ENCODE peak calls at places on chromosomes 5 and 9, in ten cellular contexts. D is GM20000; R is WTC11; Q is transverse colon; V is neural crest cell; J is dorsolateral prefrontal cortex; A is WERI-Rb-1; H is fibroblast of the aortic adventitia; S is PC-3; Y is activated CD8-positive, alpha-beta T cell treated with anti-CD3 and anti-CD28 coated beads for 36 hours. G is an unnamed sample.

GRCh38 chr5:96885518-96886338 is 9.4 kb downstream of the ERAP2 start:
- DNase-seq in J (no peak), A (no peak), D (peak), S (no peak), Y (peak), H (no peak), Q (no peak), R (no peak), V (no peak), G (no peak)

GRCh38 chr5:2093859-2094615 is 211.3 kb upstream of the IRX4 start:
- DNase-seq in H (peak), S (peak), J (no peak), V (no peak), Y (no peak), D (no peak), Q (no peak), R (no peak), A (no peak), G (no peak)

GRCh38 chr9:3497406-3497805 is 28.4 kb downstream of the RFX3 start:
- DNase-seq in A (no peak), Q (no peak), Y (no peak), H (peak), J (no peak), R (no peak), V (no peak), S (no peak), D (no peak), G (no peak)

GRCh38 chr9:36150529-36151305 is 14.2 kb downstream of the GLIPR2 start:
- DNase-seq in H (no peak), R (no peak), D (no peak), V (no peak), S (no peak), A (no peak), J (no peak), Y (no peak), Q (no peak), G (no peak)

GRCh38 chr5:78671609-78672008 is 23.0 kb upstream of the LHFPL2 start:
- DNase-seq in H (peak), V (no peak), J (no peak), S (peak), A (no peak), Y (no peak), Q (peak), D (no peak), R (no peak), G (no peak)

GRCh38 chr5:142670811-142671210 is 15.1 kb downstream of the FGF1 start:
- DNase-seq in H (no peak), Y (no peak), D (no peak), Q (no peak), A (no peak), J (no peak), V (no peak), S (no peak), R (no peak), G (no peak)

GRCh38 chr9:133524679-133525228 is at the start of gene MYMK:
- DNase-seq in A (no peak), Y (no peak), D (no peak), V (no peak), J (no peak), Q (no peak), R (no peak), S (no peak), H (no peak), G (no peak)

GRCh38 chr5:144189800-144190429 is 19.2 kb downstream of the KCTD16 start:
- DNase-seq in Y (peak), A (no peak), J (no peak), V (no peak), D (peak), H (peak), S (peak), R (no peak), Q (peak), G (no peak)

GRCh38 chr9:99967457-99967856 is 61.0 kb downstream of the STX17 start:
- DNase-seq in J (no peak), D (no peak), H (no peak), Y (no peak), S (no peak), Q (no peak), V (no peak), R (no peak), A (no peak), G (no peak)

GRCh38 chr5:135747824-135748223 is 86.6 kb upstream of the SLC25A48 start:
- DNase-seq in R (no peak), S (no peak), H (no peak), D (no peak), V (no peak), Y (no peak), A (peak), Q (no peak), J (no peak), G (no peak)

GRCh38 chr5:135745897-135746500 is 88.5 kb upstream of the SLC25A48 start:
- DNase-seq in Q (no peak), J (no peak), R (peak), D (no peak), H (no peak), Y (no peak), V (no peak), S (no peak), A (peak), G (no peak)

GRCh38 chr5:135753990-135754389 is 80.5 kb upstream of the SLC25A48 start:
- DNase-seq in V (no peak), J (no peak), H (no peak), S (no peak), A (no peak), Q (no peak), R (no peak), Y (no peak), D (no peak), G (no peak)

DNA sequence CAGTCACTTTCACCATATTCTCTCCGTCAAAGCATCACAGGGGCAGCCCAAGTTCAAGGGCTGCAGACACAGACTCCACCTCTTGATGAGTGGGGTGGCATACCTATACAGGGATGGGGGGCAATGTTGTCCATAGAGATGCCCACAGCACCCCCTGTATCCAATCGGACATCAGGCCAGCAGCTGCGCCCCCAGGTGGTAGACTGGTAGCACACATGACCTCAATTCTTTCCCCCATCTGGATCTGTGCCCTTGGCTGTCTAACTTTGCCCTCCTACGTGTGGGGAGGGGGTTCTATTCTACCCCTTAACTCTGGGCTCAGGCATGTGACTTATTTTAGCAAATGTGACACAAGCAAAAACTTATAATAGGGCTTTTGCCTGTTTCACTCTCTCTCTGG is 84.0 kb upstream of the SLC25A48 start:
- DNase-seq in Q (no peak), A (no peak), S (no peak), H (no peak), J (no peak), V (no peak), Y (no peak), R (peak), D (no peak), G (no peak)
- TF ChIP-seq CTCF in Q (no peak), A (peak), S (peak), H (no peak), J (no peak), V (peak), Y (no peak), R (no peak), D (no peak), G (no peak)

GRCh38 chr5:82799346-82800077 is 277.7 kb downstream of the TMEM167A start:
- DNase-seq in D (no peak), A (no peak), J (no peak), H (no peak), S (no peak), Q (no peak), Y (no peak), R (no peak), V (no peak), G (no peak)
- TF ChIP-seq CTCF in D (no peak), A (no peak), J (no peak), H (no peak), S (peak), Q (no peak), Y (no peak), R (no peak), V (peak), G (no peak)

DNA sequence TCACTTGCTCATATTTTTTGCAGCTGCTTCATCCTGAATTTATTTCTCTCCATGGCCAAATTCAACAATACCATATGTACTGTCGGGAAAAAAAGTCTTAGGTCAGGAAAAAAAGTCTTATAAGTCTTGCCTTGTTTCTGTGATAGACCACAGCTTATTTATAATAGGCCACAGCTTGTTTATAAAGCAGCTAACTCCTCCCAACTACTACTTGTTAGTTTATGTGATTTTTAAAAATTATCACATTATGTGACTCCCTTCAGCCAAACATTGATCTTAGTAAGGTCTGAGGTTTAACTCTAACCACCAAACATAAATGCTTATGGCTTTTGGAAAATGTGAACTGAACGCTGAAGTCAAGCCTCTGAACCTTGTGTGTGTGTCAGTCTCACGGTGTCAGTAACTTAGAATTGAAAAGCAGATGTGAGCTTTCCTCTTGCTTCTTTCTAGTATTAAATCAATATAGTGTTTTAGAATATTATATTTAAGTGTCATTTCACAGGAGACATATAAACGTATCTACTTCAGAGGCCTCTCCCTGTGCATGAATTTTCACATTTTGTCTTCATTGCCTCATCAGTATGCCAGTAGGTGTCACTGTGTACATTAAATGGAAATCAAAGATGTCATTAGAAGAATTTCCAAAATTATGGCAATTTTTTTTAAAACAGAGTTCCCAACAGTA is 51.3 kb downstream of the SNX24 start:
- DNase-seq in H (peak), Q (no peak), R (no peak), V (no peak), D (no peak), S (peak), J (no peak), A (no peak), Y (no peak), G (no peak)
- TF ChIP-seq CTCF in H (peak), Q (peak), R (no peak), V (peak), D (peak), S (peak), J (peak), A (peak), Y (peak), G (peak)

GRCh38 chr5:167030500-167031120 is 1260.8 kb upstream of the WWC1 start:
- DNase-seq in Q (peak), V (peak), A (peak), Y (no peak), H (no peak), S (no peak), D (peak), J (no peak), R (peak), G (no peak)
- TF ChIP-seq CTCF in Q (peak), V (peak), A (peak), Y (no peak), H (peak), S (peak), D (no peak), J (peak), R (peak), G (peak)

GRCh38 chr9:88106492-88106891 is 31.8 kb downstream of the SPATA31C2 start:
- DNase-seq in V (no peak), A (peak), S (peak), H (peak), Y (peak), D (no peak), J (no peak), Q (peak), R (peak), G (no peak)
- TF ChIP-seq CTCF in V (peak), A (peak), S (peak), H (peak), Y (no peak), D (no peak), J (peak), Q (peak), R (no peak), G (peak)

DNA sequence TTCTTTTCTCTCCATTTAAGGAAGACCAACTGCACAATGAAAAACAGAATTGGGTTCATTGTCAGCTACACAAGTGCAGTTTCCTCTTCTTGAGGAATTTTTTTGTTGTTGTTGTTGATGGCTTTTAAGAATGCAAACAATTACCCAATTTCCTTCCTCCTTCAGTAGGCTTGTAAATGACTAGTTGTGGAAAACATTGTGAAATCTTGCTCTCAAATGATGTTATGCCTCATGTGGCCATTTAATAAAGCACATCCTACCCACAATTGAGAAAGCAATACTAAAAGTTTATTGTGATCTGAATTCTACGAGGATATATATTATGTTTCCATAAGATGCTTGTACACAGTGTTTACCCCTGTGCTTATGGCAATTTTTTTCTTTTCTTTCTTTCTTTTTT is 171.6 kb downstream of the FAM174A start:
- DNase-seq in R (no peak), H (peak), J (no peak), V (no peak), A (no peak), Y (no peak), Q (no peak), S (peak), D (no peak), G (no peak)
- TF ChIP-seq CTCF in R (no peak), H (peak), J (no peak), V (peak), A (peak), Y (no peak), Q (no peak), S (peak), D (no peak), G (peak)

GRCh38 chr9:87824216-87824875 is 58.3 kb upstream of the SPATA31E1 start:
- DNase-seq in D (no peak), Y (no peak), S (no peak), R (peak), H (no peak), V (no peak), J (no peak), Q (no peak), A (no peak), G (no peak)
- TF ChIP-seq CTCF in D (no peak), Y (no peak), S (no peak), R (no peak), H (no peak), V (no peak), J (no peak), Q (no peak), A (no peak), G (no peak)

G was measured in progenitor cell of endocrine pancreas.